ENCODE peak calls at places on chromosomes 3 and 15, in nine cellular contexts. O is GM06990, T is AG04450, N is choroid plexus epithelial cell, W is AG10803, R is ovary, I is GM12864, S is Panc1, A is left lung. Q is an unnamed sample.

GRCh38 chr15:45151998-45152828 is 22.4 kb downstream of the DUOX1 start:
- DNase-seq in O (no peak), T (no peak), N (no peak), W (no peak), R (no peak), I (no peak), S (no peak), A (no peak), Q (no peak)

GRCh38 chr3:123058505-123058904 is 8.3 kb upstream of the PDIA5 start:
- DNase-seq in O (no peak), T (no peak), N (no peak), W (no peak), R (no peak), I (no peak), S (no peak), A (no peak), Q (no peak)

GRCh38 chr3:191901746-191902145 is 440.8 kb downstream of the PYDC2 start:
- DNase-seq in O (no peak), T (no peak), N (no peak), W (no peak), R (no peak), I (no peak), S (no peak), A (no peak), Q (peak)

GRCh38 chr3:97910931-97911351 is 61.3 kb downstream of the RIOX2 start:
- DNase-seq in O (peak), T (no peak), N (peak), W (no peak), R (no peak), I (no peak), S (no peak), A (no peak), Q (no peak)

GRCh38 chr3:113532698-113533533 is 561 bp downstream of the SIDT1 start:
- DNase-seq in O (peak), T (no peak), N (no peak), W (no peak), R (peak), I (no peak), S (no peak), A (peak), Q (no peak)

GRCh38 chr3:115922681-115923347 is 299.5 kb downstream of the GAP43 start:
- DNase-seq in O (no peak), T (peak), N (peak), W (peak), R (no peak), I (no peak), S (no peak), A (no peak), Q (peak)

GRCh38 chr3:46677096-46677702 is 16.3 kb downstream of the ALS2CL start:
- DNase-seq in O (no peak), T (no peak), N (no peak), W (no peak), R (no peak), I (no peak), S (no peak), A (peak), Q (no peak)

GRCh38 chr15:81710328-81710727 is 335.5 kb downstream of the MEX3B start:
- DNase-seq in O (no peak), T (no peak), N (no peak), W (no peak), R (no peak), I (no peak), S (no peak), A (no peak), Q (no peak)

GRCh38 chr15:38972831-38973230 is 408.2 kb upstream of the RASGRP1 start:
- DNase-seq in O (no peak), T (no peak), N (no peak), W (peak), R (no peak), I (no peak), S (no peak), A (no peak), Q (no peak)

GRCh38 chr15:80199366-80199765 is 46.6 kb downstream of the FAH start:
- DNase-seq in O (no peak), T (no peak), N (no peak), W (no peak), R (no peak), I (no peak), S (no peak), A (no peak), Q (no peak)

GRCh38 chr3:142523921-142524566 is 54.5 kb downstream of the ATR start:
- DNase-seq in O (no peak), T (no peak), N (peak), W (no peak), R (no peak), I (no peak), S (no peak), A (no peak), Q (no peak)

GRCh38 chr3:131619821-131620220 is 117.0 kb upstream of the MRPL3 start:
- DNase-seq in O (no peak), T (no peak), N (no peak), W (no peak), R (no peak), I (no peak), S (no peak), A (no peak), Q (no peak)

GRCh38 chr3:55459838-55460237 is 27.3 kb downstream of the WNT5A start:
- DNase-seq in O (no peak), T (no peak), N (no peak), W (no peak), R (no peak), I (no peak), S (no peak), A (no peak), Q (no peak)

GRCh38 chr15:77030928-77031375 is 36.0 kb downstream of the PSTPIP1 start:
- DNase-seq in O (no peak), T (no peak), N (no peak), W (no peak), R (no peak), I (no peak), S (no peak), A (no peak), Q (no peak)

GRCh38 chr15:38354321-38354929 is 99.5 kb upstream of the FAM98B start:
- DNase-seq in O (peak), T (peak), N (peak), W (peak), R (peak), I (peak), S (peak), A (no peak), Q (peak)

GRCh38 chr3:194140520-194141414 is 4.8 kb downstream of the HES1 start:
- DNase-seq in O (peak), T (no peak), N (peak), W (peak), R (peak), I (no peak), S (no peak), A (peak), Q (peak)

GRCh38 chr15:93266291-93266690 is 177.3 kb upstream of the RGMA start:
- DNase-seq in O (no peak), T (no peak), N (no peak), W (no peak), R (no peak), I (no peak), S (no peak), A (no peak), Q (no peak)

GRCh38 chr3:127072221-127072771 is 89.4 kb downstream of the PLXNA1 start:
- DNase-seq in O (no peak), T (no peak), N (no peak), W (no peak), R (no peak), I (no peak), S (no peak), A (peak), Q (no peak)

GRCh38 chr3:87696276-87697013 is 362.4 kb downstream of the CGGBP1 start:
- DNase-seq in O (no peak), T (no peak), N (no peak), W (no peak), R (no peak), I (no peak), S (no peak), A (no peak), Q (no peak)

GRCh38 chr3:115652738-115653137 is 29.4 kb downstream of the GAP43 start:
- DNase-seq in O (no peak), T (no peak), N (no peak), W (no peak), R (no peak), I (no peak), S (no peak), A (no peak), Q (no peak)

GRCh38 chr15:48499978-48500377 is 145.5 kb downstream of the FBN1 start:
- DNase-seq in O (no peak), T (no peak), N (no peak), W (no peak), R (no peak), I (no peak), S (no peak), A (no peak), Q (no peak)

GRCh38 chr3:169091196-169091595 is 572.3 kb downstream of the MECOM start:
- DNase-seq in O (no peak), T (no peak), N (peak), W (peak), R (no peak), I (no peak), S (no peak), A (no peak), Q (no peak)

GRCh38 chr3:192080336-192080735 is 619.4 kb downstream of the PYDC2 start:
- DNase-seq in O (no peak), T (no peak), N (no peak), W (no peak), R (no peak), I (no peak), S (no peak), A (no peak), Q (no peak)

GRCh38 chr15:47607750-47608149 is 109.6 kb upstream of the SEMA6D start:
- DNase-seq in O (no peak), T (no peak), N (peak), W (no peak), R (peak), I (no peak), S (no peak), A (no peak), Q (no peak)

GRCh38 chr3:55894605-55895004 is 407.5 kb upstream of the WNT5A start:
- DNase-seq in O (no peak), T (no peak), N (no peak), W (no peak), R (no peak), I (no peak), S (no peak), A (no peak), Q (no peak)

GRCh38 chr15:31540633-31541032 is 214.0 kb downstream of the KLF13 start:
- DNase-seq in O (no peak), T (no peak), N (no peak), W (no peak), R (no peak), I (no peak), S (no peak), A (no peak), Q (no peak)

GRCh38 chr15:64851503-64851840 is 9.8 kb downstream of the PLEKHO2 start:
- DNase-seq in O (no peak), T (peak), N (peak), W (peak), R (no peak), I (no peak), S (no peak), A (peak), Q (no peak)

GRCh38 chr15:50166216-50166615 is 15.8 kb upstream of the SLC27A2 start:
- DNase-seq in O (no peak), T (peak), N (peak), W (peak), R (no peak), I (no peak), S (no peak), A (no peak), Q (no peak)

GRCh38 chr3:129304553-129305222 is 26.0 kb downstream of the HMCES start:
- DNase-seq in O (no peak), T (no peak), N (no peak), W (no peak), R (no peak), I (no peak), S (no peak), A (no peak), Q (no peak)

GRCh38 chr3:72997421-72997961 is 880 bp downstream of the PPP4R2 start:
- DNase-seq in O (no peak), T (no peak), N (peak), W (peak), R (no peak), I (no peak), S (no peak), A (no peak), Q (peak)

GRCh38 chr3:72995337-72995736 is 1.3 kb upstream of the PPP4R2 start:
- DNase-seq in O (no peak), T (no peak), N (no peak), W (no peak), R (peak), I (no peak), S (no peak), A (no peak), Q (no peak)

GRCh38 chr3:72998489-72998888 is 1.9 kb downstream of the PPP4R2 start:
- DNase-seq in O (no peak), T (no peak), N (peak), W (peak), R (no peak), I (no peak), S (no peak), A (no peak), Q (no peak)

GRCh38 chr3:72996473-72997333 is at the start of gene PPP4R2:
- DNase-seq in O (peak), T (peak), N (peak), W (peak), R (peak), I (peak), S (no peak), A (peak), Q (peak)

GRCh38 chr3:72996121-72996472 is 514 bp upstream of the PPP4R2 start:
- DNase-seq in O (no peak), T (no peak), N (no peak), W (no peak), R (peak), I (no peak), S (no peak), A (no peak), Q (peak)
- H3K4me3 ChIP-seq in O (peak), T (peak), N (peak), W (peak), R (peak), I (peak), S (peak), A (peak), Q (peak)

DNA sequence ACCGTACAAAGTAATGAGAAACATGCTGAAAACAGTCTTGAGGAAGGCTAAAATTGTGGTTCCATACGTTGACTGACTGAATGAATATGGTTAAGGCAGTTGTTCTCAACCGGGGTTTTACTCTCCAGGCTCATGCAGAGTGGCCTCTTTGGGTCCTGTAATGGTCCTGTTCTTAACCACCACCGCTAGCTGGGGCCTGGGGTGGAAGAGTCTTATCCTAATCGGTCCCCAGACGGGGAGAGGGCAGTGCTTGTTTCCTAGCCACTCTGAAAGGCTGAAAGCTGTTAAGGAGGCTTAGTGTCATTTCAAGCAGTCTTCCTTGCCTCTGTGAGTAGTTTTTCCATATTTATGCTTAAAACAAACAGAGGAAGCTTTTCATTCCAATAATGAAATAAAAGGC is 32.0 kb downstream of the SELENOT start:
- DNase-seq in O (no peak), T (no peak), N (peak), W (no peak), R (no peak), I (no peak), S (no peak), A (no peak), Q (no peak)
- H3K4me3 ChIP-seq in O (no peak), T (no peak), N (no peak), W (no peak), R (no peak), I (no peak), S (no peak), A (no peak), Q (no peak)

GRCh38 chr15:87439090-87439489 is 817.4 kb downstream of the NTRK3 start:
- DNase-seq in O (no peak), T (no peak), N (no peak), W (no peak), R (no peak), I (no peak), S (no peak), A (no peak), Q (no peak)
- H3K4me3 ChIP-seq in O (no peak), T (no peak), N (no peak), W (no peak), R (no peak), I (no peak), S (no peak), A (no peak), Q (no peak)

DNA sequence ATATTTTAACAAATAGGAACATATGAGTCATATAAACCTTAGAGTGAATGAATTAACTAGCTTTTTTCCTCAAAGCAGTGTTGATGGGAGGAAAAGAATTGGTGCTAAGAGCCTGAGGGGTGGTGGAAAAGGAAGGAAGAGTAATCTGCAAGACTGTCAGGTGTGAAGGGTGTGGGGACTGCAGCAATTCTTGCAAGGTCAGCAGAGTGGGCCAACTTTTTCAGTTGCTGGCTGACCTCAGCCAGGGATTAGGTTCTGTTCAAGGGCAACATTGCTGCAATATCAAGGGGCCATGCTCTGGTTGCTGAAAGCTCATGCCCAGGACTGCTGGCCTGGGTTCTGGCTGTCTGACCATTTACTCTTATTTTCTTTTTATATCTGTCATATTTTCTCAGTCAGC is 23.0 kb upstream of the CLRN1 start:
- DNase-seq in O (no peak), T (no peak), N (no peak), W (no peak), R (no peak), I (no peak), S (no peak), A (no peak), Q (no peak)
- H3K4me3 ChIP-seq in O (no peak), T (no peak), N (no peak), W (no peak), R (no peak), I (no peak), S (no peak), A (no peak), Q (no peak)

GRCh38 chr3:13546667-13547171 is 2.2 kb upstream of the FBLN2 start:
- DNase-seq in O (no peak), T (no peak), N (peak), W (no peak), R (no peak), I (no peak), S (no peak), A (peak), Q (peak)
- H3K4me3 ChIP-seq in O (no peak), T (no peak), N (no peak), W (no peak), R (no peak), I (no peak), S (no peak), A (no peak), Q (no peak)

GRCh38 chr3:45240292-45240691 is 14.2 kb upstream of the TMEM158 start:
- DNase-seq in O (no peak), T (no peak), N (no peak), W (no peak), R (no peak), I (no peak), S (no peak), A (no peak), Q (no peak)
- H3K4me3 ChIP-seq in O (no peak), T (no peak), N (no peak), W (no peak), R (no peak), I (no peak), S (no peak), A (no peak), Q (no peak)

GRCh38 chr3:196641278-196642058 is 2.0 kb downstream of the NRROS start:
- DNase-seq in O (peak), T (no peak), N (no peak), W (no peak), R (no peak), I (no peak), S (no peak), A (no peak), Q (no peak)
- H3K4me3 ChIP-seq in O (peak), T (no peak), N (no peak), W (no peak), R (no peak), I (peak), S (no peak), A (peak), Q (no peak)

DNA sequence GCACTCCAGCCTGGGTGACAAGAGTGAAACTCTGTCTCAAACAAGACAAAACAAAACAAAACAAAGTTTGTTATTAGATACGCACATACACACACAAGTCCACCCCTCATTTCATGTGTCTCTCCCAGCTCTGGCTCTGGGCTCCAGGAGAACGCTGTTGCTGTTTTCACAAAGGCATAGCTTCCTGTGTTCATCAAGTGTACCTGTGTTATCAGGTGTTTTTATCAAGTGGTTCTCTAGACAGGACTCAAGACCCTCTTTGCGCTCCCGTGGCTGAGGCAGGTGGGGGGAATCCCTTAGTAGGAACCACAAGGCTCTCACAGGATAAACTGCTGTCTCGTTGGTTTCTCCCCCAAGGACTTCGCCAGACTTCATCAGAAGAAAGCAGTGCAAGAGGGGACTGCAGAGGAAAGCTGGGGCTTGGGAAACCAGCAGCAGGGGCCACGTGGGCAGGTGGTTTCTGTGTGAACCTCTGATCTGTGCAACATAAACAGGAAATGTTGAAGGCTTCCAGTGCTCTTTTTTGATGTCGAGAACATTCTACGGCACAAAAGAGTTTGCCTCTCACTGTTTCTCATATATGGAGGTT is 6.9 kb upstream of the PPP1R2 start:
- DNase-seq in O (peak), T (no peak), N (peak), W (no peak), R (no peak), I (no peak), S (no peak), A (no peak), Q (no peak)
- H3K4me3 ChIP-seq in O (no peak), T (no peak), N (no peak), W (no peak), R (no peak), I (no peak), S (no peak), A (no peak), Q (no peak)

GRCh38 chr15:96337991-96338771 is 7.7 kb downstream of the NR2F2 start:
- DNase-seq in O (no peak), T (no peak), N (peak), W (no peak), R (no peak), I (no peak), S (no peak), A (no peak), Q (no peak)
- H3K4me3 ChIP-seq in O (no peak), T (peak), N (peak), W (peak), R (peak), I (no peak), S (peak), A (peak), Q (peak)

DNA sequence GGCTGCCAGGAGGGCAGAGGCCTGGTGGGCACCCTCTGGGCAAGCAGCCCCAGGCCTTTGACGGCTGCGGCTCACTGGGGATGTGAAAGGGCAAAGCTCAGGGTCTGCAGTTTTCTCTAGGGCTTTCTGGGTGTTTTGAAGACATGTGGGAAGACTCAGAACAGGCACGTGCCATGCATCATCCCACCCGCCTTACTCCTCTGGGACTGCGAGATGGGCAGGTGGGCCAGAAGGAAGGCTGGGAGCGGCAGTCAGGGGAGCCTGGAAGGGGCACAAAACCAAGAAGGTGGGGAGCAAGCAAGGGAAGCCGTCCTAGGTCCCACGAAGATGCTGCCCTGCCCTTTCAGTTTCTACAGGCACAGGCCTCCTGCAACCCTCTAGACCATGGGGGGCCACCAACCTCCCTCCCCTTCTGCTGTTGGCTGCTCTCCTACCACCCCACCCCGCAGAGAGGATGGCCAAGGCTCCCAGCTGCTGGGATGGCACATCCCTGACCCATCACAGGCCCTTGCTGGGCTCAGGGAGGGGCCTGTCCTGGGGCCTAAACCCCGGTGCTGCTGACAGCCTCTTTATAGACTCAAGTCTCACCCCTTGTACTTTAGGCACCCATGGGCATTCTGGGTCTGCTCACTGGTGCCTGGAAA is 71.8 kb upstream of the CTSH start:
- DNase-seq in O (no peak), T (no peak), N (no peak), W (no peak), R (no peak), I (no peak), S (no peak), A (no peak), Q (no peak)
- H3K4me3 ChIP-seq in O (no peak), T (no peak), N (no peak), W (no peak), R (no peak), I (peak), S (no peak), A (no peak), Q (no peak)

Q was measured in PC-9.